ENCODE peak calls at places on chromosome 13, in eight cellular contexts. One of them, this sample, is unnamed.

GRCh38 chr13:36872621-36873020 is 47.4 kb downstream of the SMAD9 start:
- DNase-seq in transverse colon: peak
- DNase-seq in stomach: no peak
- DNase-seq in suprapubic skin: no peak
- DNase-seq in upper lobe of left lung: no peak
- DNase-seq in tibial nerve: no peak
- DNase-seq in SK-N-SH: no peak
- DNase-seq in A549: no peak
- DNase-seq in this sample: no peak

GRCh38 chr13:76929975-76930374 is 18.3 kb upstream of the ACOD1 start:
- DNase-seq in A549: no peak
- DNase-seq in SK-N-SH: no peak
- DNase-seq in suprapubic skin: no peak
- DNase-seq in tibial nerve: no peak
- DNase-seq in transverse colon: no peak
- DNase-seq in stomach: no peak
- DNase-seq in upper lobe of left lung: no peak
- DNase-seq in this sample: no peak

GRCh38 chr13:100673376-100673830 is 1.2 kb downstream of the TMTC4 start:
- DNase-seq in upper lobe of left lung: no peak
- DNase-seq in A549: no peak
- DNase-seq in SK-N-SH: peak
- DNase-seq in suprapubic skin: no peak
- DNase-seq in stomach: no peak
- DNase-seq in transverse colon: no peak
- DNase-seq in tibial nerve: no peak
- DNase-seq in this sample: no peak

GRCh38 chr13:91245283-91245682 is 102.2 kb upstream of the MIR17HG start:
- DNase-seq in stomach: no peak
- DNase-seq in SK-N-SH: no peak
- DNase-seq in transverse colon: no peak
- DNase-seq in upper lobe of left lung: no peak
- DNase-seq in tibial nerve: no peak
- DNase-seq in A549: no peak
- DNase-seq in suprapubic skin: no peak
- DNase-seq in this sample: no peak

GRCh38 chr13:51000576-51001260 is 91.1 kb downstream of the RNASEH2B start:
- DNase-seq in upper lobe of left lung: no peak
- DNase-seq in suprapubic skin: no peak
- DNase-seq in stomach: no peak
- DNase-seq in tibial nerve: peak
- DNase-seq in A549: no peak
- DNase-seq in transverse colon: peak
- DNase-seq in SK-N-SH: no peak
- DNase-seq in this sample: no peak

GRCh38 chr13:51698352-51698751 is 105.6 kb downstream of the DHRS12 start:
- DNase-seq in tibial nerve: no peak
- DNase-seq in suprapubic skin: no peak
- DNase-seq in stomach: no peak
- DNase-seq in upper lobe of left lung: no peak
- DNase-seq in transverse colon: no peak
- DNase-seq in SK-N-SH: no peak
- DNase-seq in A549: no peak
- DNase-seq in this sample: no peak

GRCh38 chr13:66409542-66409941 is 820.6 kb downstream of the PCDH9 start:
- DNase-seq in A549: no peak
- DNase-seq in suprapubic skin: no peak
- DNase-seq in tibial nerve: no peak
- DNase-seq in upper lobe of left lung: no peak
- DNase-seq in transverse colon: no peak
- DNase-seq in stomach: no peak
- DNase-seq in SK-N-SH: no peak
- DNase-seq in this sample: no peak

GRCh38 chr13:38630780-38631179 is 56.1 kb upstream of the FREM2 start:
- DNase-seq in stomach: no peak
- DNase-seq in SK-N-SH: no peak
- DNase-seq in tibial nerve: no peak
- DNase-seq in suprapubic skin: no peak
- DNase-seq in transverse colon: no peak
- DNase-seq in upper lobe of left lung: no peak
- DNase-seq in A549: no peak
- DNase-seq in this sample: no peak

GRCh38 chr13:31639443-31640163 is 99.7 kb upstream of the RXFP2 start:
- DNase-seq in transverse colon: no peak
- DNase-seq in suprapubic skin: no peak
- DNase-seq in upper lobe of left lung: no peak
- DNase-seq in SK-N-SH: no peak
- DNase-seq in A549: no peak
- DNase-seq in tibial nerve: no peak
- DNase-seq in stomach: no peak
- DNase-seq in this sample: no peak

GRCh38 chr13:84999252-84999651 is 800.0 kb downstream of the SLITRK6 start:
- DNase-seq in stomach: no peak
- DNase-seq in transverse colon: no peak
- DNase-seq in suprapubic skin: no peak
- DNase-seq in upper lobe of left lung: no peak
- DNase-seq in SK-N-SH: no peak
- DNase-seq in tibial nerve: no peak
- DNase-seq in A549: no peak
- DNase-seq in this sample: no peak

GRCh38 chr13:106533940-106534843 is 1.3 kb downstream of the EFNB2 start:
- DNase-seq in transverse colon: peak
- DNase-seq in SK-N-SH: peak
- DNase-seq in stomach: peak
- DNase-seq in suprapubic skin: no peak
- DNase-seq in A549: no peak
- DNase-seq in upper lobe of left lung: peak
- DNase-seq in tibial nerve: peak
- DNase-seq in this sample: peak

GRCh38 chr13:24243311-24243710 is 66.1 kb upstream of the C1QTNF9 start:
- DNase-seq in suprapubic skin: no peak
- DNase-seq in transverse colon: no peak
- DNase-seq in A549: no peak
- DNase-seq in stomach: no peak
- DNase-seq in SK-N-SH: no peak
- DNase-seq in upper lobe of left lung: no peak
- DNase-seq in tibial nerve: no peak
- DNase-seq in this sample: no peak
- TF ChIP-seq EP300 in suprapubic skin: no peak
- TF ChIP-seq EP300 in transverse colon: no peak
- TF ChIP-seq EP300 in A549: no peak
- TF ChIP-seq EP300 in stomach: no peak
- TF ChIP-seq EP300 in SK-N-SH: no peak
- TF ChIP-seq EP300 in upper lobe of left lung: no peak
- TF ChIP-seq EP300 in tibial nerve: no peak
- TF ChIP-seq EP300 in this sample: no peak

GRCh38 chr13:111280226-111280625 is 40.2 kb upstream of the TEX29 start:
- DNase-seq in SK-N-SH: no peak
- DNase-seq in suprapubic skin: no peak
- DNase-seq in transverse colon: no peak
- DNase-seq in stomach: no peak
- DNase-seq in A549: no peak
- DNase-seq in upper lobe of left lung: no peak
- DNase-seq in tibial nerve: no peak
- DNase-seq in this sample: no peak
- TF ChIP-seq EP300 in SK-N-SH: no peak
- TF ChIP-seq EP300 in suprapubic skin: no peak
- TF ChIP-seq EP300 in transverse colon: no peak
- TF ChIP-seq EP300 in stomach: no peak
- TF ChIP-seq EP300 in A549: no peak
- TF ChIP-seq EP300 in upper lobe of left lung: no peak
- TF ChIP-seq EP300 in tibial nerve: no peak
- TF ChIP-seq EP300 in this sample: no peak

DNA sequence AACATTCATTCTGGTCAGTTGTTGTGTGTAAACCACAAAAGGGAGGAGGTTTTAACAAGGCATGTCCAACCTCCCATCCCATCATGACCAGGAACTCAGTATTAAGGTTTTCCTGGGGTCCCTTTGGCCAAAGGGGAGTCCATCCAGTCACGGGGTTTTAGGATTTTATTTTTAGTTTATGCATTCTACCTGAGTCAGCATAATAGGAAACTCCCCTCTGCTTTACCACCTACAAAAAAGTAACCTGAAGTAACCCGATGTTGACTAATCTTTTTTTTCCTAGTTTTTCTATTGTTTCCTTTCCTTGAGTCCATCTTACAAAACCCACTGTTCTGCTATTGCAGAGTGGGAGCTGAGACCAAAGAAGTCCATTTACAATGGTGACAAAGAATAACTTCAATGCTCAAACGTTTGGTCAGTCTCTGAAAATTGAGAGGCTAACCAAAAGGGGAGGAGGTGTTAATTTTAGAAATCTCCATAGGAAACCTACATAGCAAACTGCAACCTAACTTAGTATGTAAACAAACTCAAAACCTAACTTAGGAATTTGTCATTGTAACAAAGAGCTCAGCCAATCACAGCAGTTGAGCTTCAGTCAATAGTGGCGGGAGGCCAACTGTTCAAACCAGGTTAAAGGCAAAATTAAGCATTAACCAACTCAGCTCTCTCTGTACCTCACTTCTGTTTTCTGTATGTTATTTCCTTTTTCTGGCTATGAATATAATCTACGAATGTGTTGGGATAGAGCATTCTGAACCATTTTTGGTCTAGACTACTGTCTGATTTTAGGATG is 1954.1 kb downstream of the PCDH9 start:
- DNase-seq in stomach: no peak
- DNase-seq in transverse colon: no peak
- DNase-seq in SK-N-SH: no peak
- DNase-seq in tibial nerve: no peak
- DNase-seq in A549: peak
- DNase-seq in suprapubic skin: no peak
- DNase-seq in upper lobe of left lung: no peak
- DNase-seq in this sample: no peak
- TF ChIP-seq EP300 in stomach: no peak
- TF ChIP-seq EP300 in transverse colon: no peak
- TF ChIP-seq EP300 in SK-N-SH: no peak
- TF ChIP-seq EP300 in tibial nerve: no peak
- TF ChIP-seq EP300 in A549: no peak
- TF ChIP-seq EP300 in suprapubic skin: no peak
- TF ChIP-seq EP300 in upper lobe of left lung: no peak
- TF ChIP-seq EP300 in this sample: no peak

GRCh38 chr13:41708648-41709175 is 251.4 kb downstream of the RGCC start:
- DNase-seq in suprapubic skin: no peak
- DNase-seq in A549: no peak
- DNase-seq in stomach: no peak
- DNase-seq in upper lobe of left lung: peak
- DNase-seq in tibial nerve: peak
- DNase-seq in SK-N-SH: no peak
- DNase-seq in transverse colon: no peak
- DNase-seq in this sample: no peak

GRCh38 chr13:41707192-41707858 is 250.0 kb downstream of the RGCC start:
- DNase-seq in A549: no peak
- DNase-seq in upper lobe of left lung: no peak
- DNase-seq in suprapubic skin: no peak
- DNase-seq in stomach: no peak
- DNase-seq in SK-N-SH: no peak
- DNase-seq in transverse colon: no peak
- DNase-seq in tibial nerve: no peak
- DNase-seq in this sample: no peak

GRCh38 chr13:41709511-41709910 is 251.4 kb downstream of the VWA8 start:
- DNase-seq in tibial nerve: no peak
- DNase-seq in transverse colon: no peak
- DNase-seq in suprapubic skin: no peak
- DNase-seq in stomach: no peak
- DNase-seq in upper lobe of left lung: no peak
- DNase-seq in A549: no peak
- DNase-seq in SK-N-SH: no peak
- DNase-seq in this sample: no peak

GRCh38 chr13:41700790-41701310 is 243.5 kb downstream of the RGCC start:
- DNase-seq in A549: peak
- DNase-seq in upper lobe of left lung: no peak
- DNase-seq in stomach: no peak
- DNase-seq in suprapubic skin: no peak
- DNase-seq in SK-N-SH: peak
- DNase-seq in transverse colon: no peak
- DNase-seq in tibial nerve: no peak
- DNase-seq in this sample: no peak

GRCh38 chr13:41706189-41706588 is 248.8 kb downstream of the RGCC start:
- DNase-seq in upper lobe of left lung: no peak
- DNase-seq in SK-N-SH: no peak
- DNase-seq in tibial nerve: no peak
- DNase-seq in suprapubic skin: no peak
- DNase-seq in stomach: no peak
- DNase-seq in transverse colon: no peak
- DNase-seq in A549: no peak
- DNase-seq in this sample: no peak
- TF ChIP-seq EP300 in upper lobe of left lung: no peak
- TF ChIP-seq EP300 in SK-N-SH: no peak
- TF ChIP-seq EP300 in tibial nerve: no peak
- TF ChIP-seq EP300 in suprapubic skin: no peak
- TF ChIP-seq EP300 in stomach: no peak
- TF ChIP-seq EP300 in transverse colon: no peak
- TF ChIP-seq EP300 in A549: no peak
- TF ChIP-seq EP300 in this sample: no peak